ENCODE peak calls at places on chromosomes 16 and 17, in four cellular contexts. One of them, this sample, is unnamed.

GRCh38 chr16:20348365-20349185 is 3.9 kb downstream of the UMOD start:
- DNase-seq in thoracic aorta: no peak
- DNase-seq in suprapubic skin: no peak
- DNase-seq in psoas muscle: no peak
- DNase-seq in this sample: no peak

GRCh38 chr16:31201511-31202401 is 804 bp downstream of the PYCARD start:
- DNase-seq in thoracic aorta: no peak
- DNase-seq in suprapubic skin: peak; percentile 79
- DNase-seq in psoas muscle: peak; percentile 66
- DNase-seq in this sample: no peak

GRCh38 chr17:67520916-67521772 is 144.1 kb downstream of the PITPNC1 start:
- DNase-seq in thoracic aorta: no peak
- DNase-seq in suprapubic skin: no peak
- DNase-seq in psoas muscle: no peak
- DNase-seq in this sample: no peak

GRCh38 chr16:77869997-77870813 is 81.8 kb downstream of the VAT1L start:
- DNase-seq in thoracic aorta: no peak
- DNase-seq in suprapubic skin: no peak
- DNase-seq in psoas muscle: no peak
- DNase-seq in this sample: no peak

GRCh38 chr17:66976781-66977201 is 12.3 kb downstream of the CACNG4 start:
- DNase-seq in suprapubic skin: no peak
- DNase-seq in psoas muscle: no peak
- DNase-seq in thoracic aorta: no peak
- DNase-seq in this sample: peak; percentile 65

GRCh38 chr16:10976663-10977062 is 32.3 kb downstream of the CLEC16A start:
- DNase-seq in psoas muscle: no peak
- DNase-seq in suprapubic skin: no peak
- DNase-seq in thoracic aorta: no peak
- DNase-seq in this sample: no peak

GRCh38 chr17:36001109-36001735 is at the start of gene CCL15:
- DNase-seq in psoas muscle: no peak
- DNase-seq in suprapubic skin: no peak
- DNase-seq in thoracic aorta: no peak
- DNase-seq in this sample: no peak

GRCh38 chr17:78496311-78496710 is 80.9 kb downstream of the DNAH17 start:
- DNase-seq in thoracic aorta: no peak
- DNase-seq in psoas muscle: no peak
- DNase-seq in suprapubic skin: no peak
- DNase-seq in this sample: no peak

DNA sequence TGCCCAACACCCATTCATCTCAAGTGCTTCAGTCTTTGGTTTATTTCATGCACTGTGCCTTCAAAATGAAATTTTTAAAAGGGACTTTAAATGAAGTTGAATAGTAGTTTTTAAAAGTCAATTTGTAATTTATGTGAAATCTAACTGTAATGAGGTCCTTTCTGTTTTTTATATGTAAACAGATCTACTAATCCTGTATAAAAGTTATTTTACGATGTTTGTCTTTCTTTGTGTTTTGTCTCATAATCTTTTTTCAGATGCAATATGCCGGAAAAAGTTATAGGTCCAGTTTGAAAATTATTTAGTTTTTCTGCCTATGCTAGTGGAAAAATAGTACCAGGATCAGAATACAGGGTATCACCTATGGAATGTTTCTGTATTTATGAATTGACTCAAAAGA is 8.7 kb upstream of the GOSR1 start:
- DNase-seq in thoracic aorta: no peak
- DNase-seq in psoas muscle: no peak
- DNase-seq in suprapubic skin: no peak
- DNase-seq in this sample: no peak
- TF ChIP-seq CTCF in thoracic aorta: no peak
- TF ChIP-seq CTCF in psoas muscle: no peak
- TF ChIP-seq CTCF in suprapubic skin: no peak
- TF ChIP-seq CTCF in this sample: no peak

DNA sequence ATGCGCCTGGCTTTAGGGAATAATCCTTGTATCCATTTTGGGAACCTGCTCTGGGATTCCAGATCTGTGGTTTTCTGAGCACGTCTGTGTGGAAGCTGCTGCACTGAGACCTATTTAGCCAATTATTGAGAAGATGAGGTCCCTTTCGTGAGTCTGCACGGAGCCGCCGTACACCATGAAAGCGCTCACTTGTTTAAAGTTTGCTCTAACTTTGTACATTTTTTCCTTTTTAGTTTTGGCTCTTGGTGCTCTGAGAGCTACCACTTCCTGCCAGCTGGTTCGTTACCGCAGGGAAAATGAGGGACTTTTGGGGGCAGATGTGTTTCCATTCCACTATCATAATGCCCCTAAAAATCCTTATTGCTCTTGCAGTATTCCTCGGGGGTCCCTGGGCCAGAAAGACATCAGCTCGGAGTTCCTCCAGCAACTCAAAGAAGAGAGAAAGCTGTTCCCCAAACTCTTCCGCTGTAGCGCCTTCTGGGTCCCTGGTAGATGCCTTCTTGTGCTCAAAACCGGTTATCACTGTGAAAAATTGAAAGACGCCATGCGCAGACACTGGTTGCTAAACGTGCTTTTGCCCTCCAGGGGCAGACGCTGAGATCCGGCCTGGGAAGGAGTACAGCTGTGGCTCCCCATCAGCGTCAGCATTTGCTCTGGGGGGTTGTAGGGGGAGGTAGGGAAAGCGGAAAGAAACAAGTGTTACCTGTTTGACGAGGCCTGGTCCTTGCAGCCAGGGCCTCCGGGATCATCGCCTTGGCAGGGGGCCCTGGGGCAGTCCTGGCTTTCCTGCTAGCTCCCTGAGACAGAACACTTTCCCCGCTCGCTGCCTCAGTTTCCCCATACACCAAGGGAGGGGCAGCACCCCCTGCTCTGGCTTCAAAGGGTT is 238.1 kb downstream of the MRTFB start:
- DNase-seq in psoas muscle: peak; percentile 64
- DNase-seq in suprapubic skin: no peak
- DNase-seq in thoracic aorta: no peak
- DNase-seq in this sample: no peak
- H3K4me3 ChIP-seq in psoas muscle: peak overlapping the region; percentile 97
- H3K4me3 ChIP-seq in suprapubic skin: peak overlapping the region; percentile 6
- H3K4me3 ChIP-seq in thoracic aorta: no peak overlapping the region
- H3K4me3 ChIP-seq in this sample: no peak overlapping the region

DNA sequence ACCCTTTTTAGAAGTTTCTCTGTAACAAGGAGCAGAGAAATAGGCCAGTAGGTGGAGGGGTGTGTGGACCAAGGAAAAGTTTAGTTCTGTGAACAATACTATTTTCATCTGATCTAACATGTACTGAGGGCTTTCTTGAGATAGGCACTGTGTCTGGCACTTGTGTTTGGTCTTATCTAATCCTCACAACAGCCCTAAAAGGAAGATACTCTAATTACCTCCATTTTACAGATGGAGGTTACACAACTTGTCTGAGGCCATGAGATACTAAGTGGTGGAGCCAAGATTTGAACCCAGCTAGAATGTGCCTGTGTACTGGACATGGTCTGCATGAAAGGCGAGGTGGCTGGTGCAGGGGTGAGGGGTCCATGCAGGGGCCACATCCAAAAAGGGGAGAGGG is 4.5 kb downstream of the TNFSF12 start:
- DNase-seq in thoracic aorta: no peak
- DNase-seq in psoas muscle: no peak
- DNase-seq in suprapubic skin: no peak
- DNase-seq in this sample: no peak
- H3K27ac ChIP-seq in thoracic aorta: no peak overlapping the region
- H3K27ac ChIP-seq in psoas muscle: peak overlapping the region; percentile 4
- H3K27ac ChIP-seq in suprapubic skin: no peak overlapping the region
- H3K27ac ChIP-seq in this sample: no peak overlapping the region

GRCh38 chr17:79600613-79601221 is 10.1 kb downstream of the RBFOX3 start:
- DNase-seq in suprapubic skin: no peak
- DNase-seq in psoas muscle: no peak
- DNase-seq in thoracic aorta: no peak
- DNase-seq in this sample: no peak

GRCh38 chr17:79602621-79603020 is 8.2 kb downstream of the RBFOX3 start:
- DNase-seq in thoracic aorta: no peak
- DNase-seq in psoas muscle: no peak
- DNase-seq in suprapubic skin: no peak
- DNase-seq in this sample: no peak

GRCh38 chr17:79601604-79602420 is 9.0 kb downstream of the RBFOX3 start:
- DNase-seq in thoracic aorta: no peak
- DNase-seq in suprapubic skin: no peak
- DNase-seq in psoas muscle: no peak
- DNase-seq in this sample: no peak

GRCh38 chr17:79597996-79598557 is 12.8 kb downstream of the RBFOX3 start:
- DNase-seq in psoas muscle: no peak
- DNase-seq in thoracic aorta: no peak
- DNase-seq in suprapubic skin: no peak
- DNase-seq in this sample: no peak

GRCh38 chr17:79600071-79600470 is 10.8 kb downstream of the RBFOX3 start:
- DNase-seq in suprapubic skin: no peak
- DNase-seq in thoracic aorta: no peak
- DNase-seq in psoas muscle: no peak
- DNase-seq in this sample: no peak
- TF ChIP-seq CTCF in suprapubic skin: no peak
- TF ChIP-seq CTCF in thoracic aorta: no peak
- TF ChIP-seq CTCF in psoas muscle: no peak
- TF ChIP-seq CTCF in this sample: no peak

DNA sequence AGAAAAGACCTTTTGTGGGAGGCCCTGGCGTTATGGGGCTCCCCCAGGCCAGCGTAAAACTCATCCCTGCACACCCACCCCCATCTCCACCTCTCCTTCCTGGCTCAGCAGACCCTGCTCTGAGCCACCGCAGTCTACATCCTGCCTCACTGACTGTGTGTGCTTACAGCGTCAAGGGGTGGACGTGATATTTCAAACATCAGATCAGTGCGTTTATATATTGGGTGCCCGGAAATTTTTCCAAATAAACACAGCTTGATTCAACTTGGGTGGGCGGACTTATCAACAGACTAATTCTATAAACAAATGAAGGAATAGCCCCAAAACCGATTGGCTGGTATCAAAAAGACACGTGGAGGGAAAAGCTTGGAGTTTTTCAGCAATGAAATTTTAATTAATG is 293 bp upstream of the FOXL1 start:
- DNase-seq in psoas muscle: no peak
- DNase-seq in suprapubic skin: no peak
- DNase-seq in thoracic aorta: no peak
- DNase-seq in this sample: no peak
- H3K4me3 ChIP-seq in psoas muscle: peak overlapping the region; percentile 43
- H3K4me3 ChIP-seq in suprapubic skin: no peak overlapping the region
- H3K4me3 ChIP-seq in thoracic aorta: peak overlapping the region; percentile 76
- H3K4me3 ChIP-seq in this sample: no peak overlapping the region